ENCODE peak calls at places on chromosomes 16 and 17, in five cellular contexts. One of them, this sample, is unnamed. For H3K9me2, the result is how much of the 10 kb centered on the place peaks cover.

GRCh38 chr16:20928774-20929411 is 28.3 kb downstream of the LYRM1 start:
- DNase-seq in PC-9: no peak
- DNase-seq in HCT116: no peak
- DNase-seq in OCI-LY7: no peak
- DNase-seq in hepatocyte: no peak
- DNase-seq in this sample: no peak

GRCh38 chr17:5899496-5900195 is 170.5 kb upstream of the WSCD1 start:
- DNase-seq in hepatocyte: no peak
- DNase-seq in HCT116: no peak
- DNase-seq in OCI-LY7: no peak
- DNase-seq in PC-9: no peak
- DNase-seq in this sample: no peak

GRCh38 chr17:34364741-34365140 is 1.7 kb upstream of the CCL1 start:
- DNase-seq in hepatocyte: no peak
- DNase-seq in HCT116: no peak
- DNase-seq in OCI-LY7: peak
- DNase-seq in PC-9: no peak
- DNase-seq in this sample: no peak

GRCh38 chr16:30740364-30741251 is 7.6 kb upstream of the PHKG2 start:
- DNase-seq in OCI-LY7: no peak
- DNase-seq in hepatocyte: peak
- DNase-seq in PC-9: peak
- DNase-seq in HCT116: peak
- DNase-seq in this sample: no peak

GRCh38 chr17:50056961-50057330 is 1.0 kb downstream of the ITGA3 start:
- DNase-seq in HCT116: no peak
- DNase-seq in hepatocyte: peak
- DNase-seq in OCI-LY7: no peak
- DNase-seq in PC-9: no peak
- DNase-seq in this sample: no peak

GRCh38 chr17:50382931-50383330 is 9.9 kb downstream of the EME1 start:
- DNase-seq in PC-9: no peak
- DNase-seq in OCI-LY7: no peak
- DNase-seq in hepatocyte: no peak
- DNase-seq in HCT116: no peak
- DNase-seq in this sample: no peak

GRCh38 chr17:36972186-36972686 is 23.5 kb downstream of the AATF start:
- DNase-seq in HCT116: no peak
- DNase-seq in PC-9: no peak
- DNase-seq in hepatocyte: no peak
- DNase-seq in OCI-LY7: no peak
- DNase-seq in this sample: no peak

GRCh38 chr17:74579910-74580309 is 12.2 kb downstream of the CD300LD start:
- DNase-seq in PC-9: no peak
- DNase-seq in OCI-LY7: no peak
- DNase-seq in hepatocyte: no peak
- DNase-seq in HCT116: no peak
- DNase-seq in this sample: no peak

GRCh38 chr17:37735165-37735564 is 9.7 kb downstream of the HNF1B start:
- DNase-seq in PC-9: no peak
- DNase-seq in HCT116: no peak
- DNase-seq in hepatocyte: no peak
- DNase-seq in OCI-LY7: no peak
- DNase-seq in this sample: no peak

GRCh38 chr17:70040336-70040735 is 34.7 kb upstream of the KCNJ16 start:
- DNase-seq in PC-9: no peak
- DNase-seq in OCI-LY7: no peak
- DNase-seq in HCT116: no peak
- DNase-seq in hepatocyte: no peak
- DNase-seq in this sample: no peak

GRCh38 chr16:80778707-80779106 is 25.7 kb downstream of the CDYL2 start:
- DNase-seq in HCT116: no peak
- DNase-seq in OCI-LY7: no peak
- DNase-seq in PC-9: no peak
- DNase-seq in hepatocyte: no peak
- DNase-seq in this sample: no peak

GRCh38 chr16:12320298-12320706 is 343.8 kb downstream of the SNX29 start:
- DNase-seq in hepatocyte: no peak
- DNase-seq in HCT116: no peak
- DNase-seq in OCI-LY7: peak
- DNase-seq in PC-9: no peak
- DNase-seq in this sample: no peak

GRCh38 chr16:81005644-81006471 is 827 bp downstream of the CMC2 start:
- DNase-seq in HCT116: peak
- DNase-seq in PC-9: no peak
- DNase-seq in hepatocyte: peak
- DNase-seq in OCI-LY7: no peak
- DNase-seq in this sample: peak

GRCh38 chr16:11792404-11793260 is 4.4 kb downstream of the ZC3H7A start:
- DNase-seq in HCT116: no peak
- DNase-seq in hepatocyte: peak
- DNase-seq in PC-9: no peak
- DNase-seq in OCI-LY7: no peak
- DNase-seq in this sample: peak

GRCh38 chr16:69093974-69094373 is 11.5 kb upstream of the HAS3 start:
- DNase-seq in HCT116: no peak
- DNase-seq in hepatocyte: no peak
- DNase-seq in OCI-LY7: no peak
- DNase-seq in PC-9: no peak
- DNase-seq in this sample: no peak

GRCh38 chr17:56320443-56320842 is 167.2 kb downstream of the ANKFN1 start:
- DNase-seq in OCI-LY7: no peak
- DNase-seq in HCT116: no peak
- DNase-seq in PC-9: no peak
- DNase-seq in hepatocyte: no peak
- DNase-seq in this sample: no peak

GRCh38 chr16:50640391-50640790 is 40.7 kb downstream of the SNX20 start:
- DNase-seq in hepatocyte: no peak
- DNase-seq in HCT116: no peak
- DNase-seq in OCI-LY7: no peak
- DNase-seq in PC-9: no peak
- DNase-seq in this sample: no peak

GRCh38 chr16:5065813-5066212 is at the start of gene C16orf89:
- DNase-seq in HCT116: no peak
- DNase-seq in PC-9: no peak
- DNase-seq in hepatocyte: no peak
- DNase-seq in OCI-LY7: no peak
- DNase-seq in this sample: no peak

GRCh38 chr16:2987286-2987685 is 7.0 kb upstream of the PKMYT1 start:
- DNase-seq in hepatocyte: no peak
- DNase-seq in PC-9: no peak
- DNase-seq in HCT116: no peak
- DNase-seq in OCI-LY7: no peak
- DNase-seq in this sample: no peak

GRCh38 chr16:29996773-29997250 is 771 bp downstream of the INO80E start:
- DNase-seq in hepatocyte: no peak
- DNase-seq in HCT116: no peak
- DNase-seq in PC-9: no peak
- DNase-seq in OCI-LY7: peak
- DNase-seq in this sample: no peak

GRCh38 chr17:57010495-57010894 is 32.6 kb downstream of the SCPEP1 start:
- DNase-seq in hepatocyte: no peak
- DNase-seq in HCT116: no peak
- DNase-seq in PC-9: no peak
- DNase-seq in OCI-LY7: peak
- DNase-seq in this sample: no peak

GRCh38 chr17:74612046-74612445 is 11.5 kb downstream of the CD300E start:
- DNase-seq in OCI-LY7: no peak
- DNase-seq in PC-9: no peak
- DNase-seq in hepatocyte: no peak
- DNase-seq in HCT116: no peak
- DNase-seq in this sample: no peak

GRCh38 chr16:53509906-53510703 is 7.1 kb upstream of the AKTIP start:
- DNase-seq in PC-9: peak
- DNase-seq in HCT116: peak
- DNase-seq in hepatocyte: peak
- DNase-seq in OCI-LY7: peak
- DNase-seq in this sample: peak

GRCh38 chr16:55567382-55567781 is 898 bp downstream of the CAPNS2 start:
- DNase-seq in hepatocyte: peak
- DNase-seq in OCI-LY7: no peak
- DNase-seq in PC-9: no peak
- DNase-seq in HCT116: no peak
- DNase-seq in this sample: no peak

GRCh38 chr17:65047939-65048338 is 8.6 kb downstream of the GNA13 start:
- DNase-seq in OCI-LY7: no peak
- DNase-seq in PC-9: no peak
- DNase-seq in HCT116: no peak
- DNase-seq in hepatocyte: no peak
- DNase-seq in this sample: peak

GRCh38 chr17:50270430-50271172 is 3.7 kb upstream of the TMEM92 start:
- DNase-seq in OCI-LY7: no peak
- DNase-seq in PC-9: peak
- DNase-seq in hepatocyte: peak
- DNase-seq in HCT116: no peak
- DNase-seq in this sample: no peak

GRCh38 chr17:4480929-4481898 is 17.5 kb upstream of the SPNS2 start:
- DNase-seq in OCI-LY7: peak
- DNase-seq in HCT116: no peak
- DNase-seq in hepatocyte: peak
- DNase-seq in PC-9: no peak
- DNase-seq in this sample: no peak

GRCh38 chr16:69105501-69106361 is at the start of gene HAS3:
- DNase-seq in OCI-LY7: peak
- DNase-seq in PC-9: peak
- DNase-seq in hepatocyte: peak
- DNase-seq in HCT116: peak
- DNase-seq in this sample: peak

GRCh38 chr17:80790981-80791742 is 200.5 kb upstream of the CHMP6 start:
- DNase-seq in hepatocyte: no peak
- DNase-seq in OCI-LY7: no peak
- DNase-seq in HCT116: no peak
- DNase-seq in PC-9: no peak
- DNase-seq in this sample: no peak

GRCh38 chr17:948284-948852 is 31.2 kb downstream of the NXN start:
- DNase-seq in HCT116: no peak
- DNase-seq in hepatocyte: no peak
- DNase-seq in PC-9: no peak
- DNase-seq in OCI-LY7: no peak
- DNase-seq in this sample: no peak

GRCh38 chr17:61352771-61353170 is 46.9 kb upstream of the TBX2 start:
- DNase-seq in hepatocyte: no peak
- DNase-seq in HCT116: no peak
- DNase-seq in OCI-LY7: no peak
- DNase-seq in PC-9: no peak
- DNase-seq in this sample: no peak
- H3K9me2 ChIP-seq in hepatocyte: under half
- H3K9me2 ChIP-seq in HCT116: under half
- H3K9me2 ChIP-seq in OCI-LY7: under half
- H3K9me2 ChIP-seq in PC-9: under half
- H3K9me2 ChIP-seq in this sample: under half

GRCh38 chr17:40616592-40616991 is 31.0 kb downstream of the SMARCE1 start:
- DNase-seq in hepatocyte: no peak
- DNase-seq in HCT116: no peak
- DNase-seq in OCI-LY7: no peak
- DNase-seq in PC-9: no peak
- DNase-seq in this sample: no peak

GRCh38 chr17:40617678-40618240 is 29.9 kb downstream of the SMARCE1 start:
- DNase-seq in HCT116: no peak
- DNase-seq in OCI-LY7: no peak
- DNase-seq in PC-9: peak
- DNase-seq in hepatocyte: no peak
- DNase-seq in this sample: no peak

GRCh38 chr17:40615295-40615988 is 32.2 kb downstream of the SMARCE1 start:
- DNase-seq in HCT116: peak
- DNase-seq in PC-9: peak
- DNase-seq in hepatocyte: peak
- DNase-seq in OCI-LY7: peak
- DNase-seq in this sample: peak

GRCh38 chr17:40614431-40615294 is 33.0 kb downstream of the SMARCE1 start:
- DNase-seq in PC-9: no peak
- DNase-seq in HCT116: no peak
- DNase-seq in hepatocyte: no peak
- DNase-seq in OCI-LY7: peak
- DNase-seq in this sample: no peak

GRCh38 chr17:40615989-40616476 is 31.6 kb downstream of the SMARCE1 start:
- DNase-seq in OCI-LY7: no peak
- DNase-seq in hepatocyte: no peak
- DNase-seq in PC-9: no peak
- DNase-seq in HCT116: no peak
- DNase-seq in this sample: no peak
- H2AFZ ChIP-seq in OCI-LY7: peak
- H2AFZ ChIP-seq in hepatocyte: no peak
- H2AFZ ChIP-seq in PC-9: no peak
- H2AFZ ChIP-seq in HCT116: peak
- H2AFZ ChIP-seq in this sample: peak

GRCh38 chr17:52134641-52135040 is 23.9 kb downstream of the CA10 start:
- DNase-seq in PC-9: no peak
- DNase-seq in OCI-LY7: no peak
- DNase-seq in hepatocyte: no peak
- DNase-seq in HCT116: no peak
- DNase-seq in this sample: no peak

GRCh38 chr17:52140601-52141000 is 17.9 kb downstream of the CA10 start:
- DNase-seq in PC-9: no peak
- DNase-seq in OCI-LY7: no peak
- DNase-seq in HCT116: no peak
- DNase-seq in hepatocyte: no peak
- DNase-seq in this sample: no peak

GRCh38 chr17:52136173-52136572 is 22.3 kb downstream of the CA10 start:
- DNase-seq in hepatocyte: no peak
- DNase-seq in OCI-LY7: no peak
- DNase-seq in PC-9: no peak
- DNase-seq in HCT116: no peak
- DNase-seq in this sample: no peak

GRCh38 chr17:52138350-52138749 is 20.2 kb downstream of the CA10 start:
- DNase-seq in OCI-LY7: no peak
- DNase-seq in hepatocyte: no peak
- DNase-seq in HCT116: no peak
- DNase-seq in PC-9: no peak
- DNase-seq in this sample: no peak

GRCh38 chr17:52138752-52139151 is 19.8 kb downstream of the CA10 start:
- DNase-seq in OCI-LY7: no peak
- DNase-seq in PC-9: no peak
- DNase-seq in HCT116: no peak
- DNase-seq in hepatocyte: no peak
- DNase-seq in this sample: no peak
- H3K9me2 ChIP-seq in OCI-LY7: under half
- H3K9me2 ChIP-seq in PC-9: under half
- H3K9me2 ChIP-seq in HCT116: under half
- H3K9me2 ChIP-seq in hepatocyte: under half
- H3K9me2 ChIP-seq in this sample: under half

GRCh38 chr17:48251950-48252349 is 144.4 kb downstream of the SNX11 start:
- DNase-seq in HCT116: no peak
- DNase-seq in hepatocyte: no peak
- DNase-seq in OCI-LY7: no peak
- DNase-seq in PC-9: no peak
- DNase-seq in this sample: no peak

GRCh38 chr17:48250949-48251348 is 143.4 kb downstream of the SNX11 start:
- DNase-seq in OCI-LY7: no peak
- DNase-seq in hepatocyte: no peak
- DNase-seq in PC-9: no peak
- DNase-seq in HCT116: no peak
- DNase-seq in this sample: no peak

GRCh38 chr17:48258317-48258716 is 150.8 kb downstream of the SNX11 start:
- DNase-seq in PC-9: no peak
- DNase-seq in hepatocyte: no peak
- DNase-seq in HCT116: no peak
- DNase-seq in OCI-LY7: no peak
- DNase-seq in this sample: no peak

GRCh38 chr17:48253976-48254375 is 146.4 kb downstream of the SNX11 start:
- DNase-seq in OCI-LY7: no peak
- DNase-seq in hepatocyte: no peak
- DNase-seq in PC-9: no peak
- DNase-seq in HCT116: no peak
- DNase-seq in this sample: no peak

GRCh38 chr17:48254896-48255295 is 147.3 kb downstream of the SNX11 start:
- DNase-seq in PC-9: no peak
- DNase-seq in HCT116: no peak
- DNase-seq in OCI-LY7: no peak
- DNase-seq in hepatocyte: no peak
- DNase-seq in this sample: no peak
- H2AFZ ChIP-seq in PC-9: no peak
- H2AFZ ChIP-seq in HCT116: peak
- H2AFZ ChIP-seq in OCI-LY7: no peak
- H2AFZ ChIP-seq in hepatocyte: no peak
- H2AFZ ChIP-seq in this sample: no peak